ENCODE peak calls at places on chromosomes 6 and 20, in eight cellular contexts. W, B, V, E, I, S, G and N are unnamed samples.

GRCh38 chr6:145731432-145731831 is 3.9 kb downstream of the EPM2A start:
- DNase-seq in W (no peak), B (no peak), V (no peak), E (no peak), I (no peak), S (no peak), G (no peak), N (no peak)

GRCh38 chr20:44495802-44496481 is 20.3 kb downstream of the TTPAL start:
- DNase-seq in W (no peak), B (no peak), V (no peak), E (no peak), I (no peak), S (no peak), G (peak; percentile 100), N (no peak)

GRCh38 chr6:28282923-28283322 is 1.6 kb downstream of the PGBD1 start:
- DNase-seq in W (no peak), B (no peak), V (no peak), E (no peak), I (no peak), S (no peak), G (peak; percentile 15), N (no peak)

GRCh38 chr20:54557836-54558590 is 82.6 kb downstream of the DOK5 start:
- DNase-seq in W (no peak), B (no peak), V (no peak), E (no peak), I (no peak), S (no peak), G (no peak), N (no peak)

GRCh38 chr6:110874880-110875547 is 429 bp downstream of the AMD1 start:
- DNase-seq in W (peak; percentile 53), B (no peak), V (peak; percentile 79), E (peak; percentile 47), I (peak; percentile 63), S (no peak), G (peak; percentile 45), N (peak; percentile 72)

GRCh38 chr20:61817061-61817460 is 248.6 kb downstream of the TAF4 start:
- DNase-seq in W (no peak), B (no peak), V (no peak), E (no peak), I (no peak), S (no peak), G (no peak), N (peak; percentile 2)

GRCh38 chr20:42530855-42531674 is 658.6 kb downstream of the PTPRT start:
- DNase-seq in W (no peak), B (no peak), V (no peak), E (no peak), I (no peak), S (no peak), G (peak; percentile 11), N (no peak)

GRCh38 chr20:23646106-23646958 is 8.6 kb upstream of the CST3 start:
- DNase-seq in W (no peak), B (no peak), V (no peak), E (no peak), I (no peak), S (no peak), G (peak; percentile 28), N (no peak)

GRCh38 chr20:13130100-13130706 is 90.9 kb upstream of the ISM1 start:
- DNase-seq in W (no peak), B (no peak), V (no peak), E (no peak), I (no peak), S (no peak), G (no peak), N (no peak)